ENCODE peak calls at places on chromosomes 16 and 17, in six cellular contexts. One of them, this sample, is unnamed.

GRCh38 chr17:55410722-55411462 is 10.7 kb downstream of the MMD start:
- DNase-seq in PC-3: peak
- DNase-seq in GM23248: peak
- DNase-seq in GM23338: no peak
- DNase-seq in hepatocyte: no peak
- DNase-seq in astrocyte: no peak
- DNase-seq in this sample: no peak

GRCh38 chr16:11386791-11387546 is 41.7 kb downstream of the RMI2 start:
- DNase-seq in PC-3: no peak
- DNase-seq in GM23248: peak
- DNase-seq in GM23338: peak
- DNase-seq in hepatocyte: peak
- DNase-seq in astrocyte: no peak
- DNase-seq in this sample: no peak

GRCh38 chr16:75761111-75761510 is 34.8 kb upstream of the CPHXL start:
- DNase-seq in PC-3: peak
- DNase-seq in GM23248: peak
- DNase-seq in GM23338: no peak
- DNase-seq in hepatocyte: no peak
- DNase-seq in astrocyte: peak
- DNase-seq in this sample: peak

GRCh38 chr17:61002316-61002736 is 324.7 kb downstream of the BCAS3 start:
- DNase-seq in PC-3: peak
- DNase-seq in GM23248: peak
- DNase-seq in GM23338: peak
- DNase-seq in hepatocyte: peak
- DNase-seq in astrocyte: peak
- DNase-seq in this sample: peak

GRCh38 chr17:81582341-81582740 is 30.2 kb upstream of the FAAP100 start:
- DNase-seq in PC-3: peak
- DNase-seq in GM23248: peak
- DNase-seq in GM23338: no peak
- DNase-seq in hepatocyte: no peak
- DNase-seq in astrocyte: peak
- DNase-seq in this sample: no peak

GRCh38 chr17:2796164-2797140 is at the start of gene RAP1GAP2:
- DNase-seq in PC-3: no peak
- DNase-seq in GM23248: no peak
- DNase-seq in GM23338: no peak
- DNase-seq in hepatocyte: no peak
- DNase-seq in astrocyte: no peak
- DNase-seq in this sample: no peak

GRCh38 chr17:77696151-77696719 is 262.3 kb upstream of the TNRC6C start:
- DNase-seq in PC-3: no peak
- DNase-seq in GM23248: no peak
- DNase-seq in GM23338: peak
- DNase-seq in hepatocyte: peak
- DNase-seq in astrocyte: no peak
- DNase-seq in this sample: no peak

GRCh38 chr16:9225527-9226316 is 134.3 kb downstream of the HAPSTR1 start:
- DNase-seq in PC-3: peak
- DNase-seq in GM23248: peak
- DNase-seq in GM23338: peak
- DNase-seq in hepatocyte: peak
- DNase-seq in astrocyte: no peak
- DNase-seq in this sample: no peak

GRCh38 chr17:31388770-31389672 is 2.5 kb upstream of the RAB11FIP4 start:
- DNase-seq in PC-3: peak
- DNase-seq in GM23248: peak
- DNase-seq in GM23338: peak
- DNase-seq in hepatocyte: peak
- DNase-seq in astrocyte: no peak
- DNase-seq in this sample: no peak

GRCh38 chr16:86066755-86067154 is 167.8 kb downstream of the IRF8 start:
- DNase-seq in PC-3: no peak
- DNase-seq in GM23248: no peak
- DNase-seq in GM23338: no peak
- DNase-seq in hepatocyte: no peak
- DNase-seq in astrocyte: no peak
- DNase-seq in this sample: no peak

GRCh38 chr16:89922477-89922883 is 662 bp upstream of the TUBB3 start:
- DNase-seq in PC-3: peak
- DNase-seq in GM23248: peak
- DNase-seq in GM23338: peak
- DNase-seq in hepatocyte: peak
- DNase-seq in astrocyte: peak
- DNase-seq in this sample: peak

GRCh38 chr17:15342460-15342859 is 1.1 kb upstream of the TEKT3 start:
- DNase-seq in PC-3: peak
- DNase-seq in GM23248: peak
- DNase-seq in GM23338: no peak
- DNase-seq in hepatocyte: no peak
- DNase-seq in astrocyte: no peak
- DNase-seq in this sample: no peak

GRCh38 chr16:63613701-63614100 is 1508.2 kb downstream of the CDH11 start:
- DNase-seq in PC-3: peak
- DNase-seq in GM23248: no peak
- DNase-seq in GM23338: no peak
- DNase-seq in hepatocyte: peak
- DNase-seq in astrocyte: peak
- DNase-seq in this sample: peak

GRCh38 chr16:10206865-10207264 is 24.6 kb upstream of the GRIN2A start:
- DNase-seq in PC-3: no peak
- DNase-seq in GM23248: no peak
- DNase-seq in GM23338: no peak
- DNase-seq in hepatocyte: no peak
- DNase-seq in astrocyte: no peak
- DNase-seq in this sample: peak

GRCh38 chr17:82696916-82697807 is 1.3 kb downstream of the RAB40B start:
- DNase-seq in PC-3: no peak
- DNase-seq in GM23248: peak
- DNase-seq in GM23338: peak
- DNase-seq in hepatocyte: peak
- DNase-seq in astrocyte: no peak
- DNase-seq in this sample: no peak
- TF ChIP-seq EZH2 in PC-3: no peak
- TF ChIP-seq EZH2 in GM23248: no peak
- TF ChIP-seq EZH2 in GM23338: no peak
- TF ChIP-seq EZH2 in hepatocyte: no peak
- TF ChIP-seq EZH2 in astrocyte: no peak
- TF ChIP-seq EZH2 in this sample: no peak

DNA sequence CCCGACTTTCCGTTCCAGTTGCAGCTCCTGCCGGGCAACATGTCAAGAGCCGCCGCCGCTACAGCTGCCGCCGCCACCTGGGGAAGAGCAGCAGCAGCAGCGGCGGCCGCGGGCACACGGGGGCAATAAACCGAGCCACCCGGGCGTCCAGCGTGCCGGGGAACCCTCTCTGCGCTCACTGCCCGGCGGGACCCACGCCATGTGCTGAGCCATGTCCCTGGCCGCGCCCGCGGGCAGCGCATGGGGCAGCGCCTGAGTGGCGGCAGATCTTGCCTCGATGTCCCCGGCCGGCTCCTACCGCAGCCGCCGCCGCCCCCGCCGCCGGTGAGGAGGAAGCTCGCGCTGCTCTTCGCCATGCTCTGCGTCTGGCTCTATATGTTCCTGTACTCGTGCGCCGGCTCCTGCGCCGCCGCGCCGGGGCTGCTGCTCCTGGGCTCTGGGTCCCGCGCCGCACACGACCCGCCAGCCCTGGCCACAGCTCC is 439 bp downstream of the HS3ST3B1 start:
- DNase-seq in PC-3: no peak
- DNase-seq in GM23248: peak
- DNase-seq in GM23338: peak
- DNase-seq in hepatocyte: peak
- DNase-seq in astrocyte: no peak
- DNase-seq in this sample: no peak
- TF ChIP-seq EZH2 in PC-3: peak
- TF ChIP-seq EZH2 in GM23248: no peak
- TF ChIP-seq EZH2 in GM23338: peak
- TF ChIP-seq EZH2 in hepatocyte: no peak
- TF ChIP-seq EZH2 in astrocyte: no peak
- TF ChIP-seq EZH2 in this sample: no peak

GRCh38 chr17:17677299-17678040 is 3.8 kb upstream of the RAI1 start:
- DNase-seq in PC-3: no peak
- DNase-seq in GM23248: no peak
- DNase-seq in GM23338: no peak
- DNase-seq in hepatocyte: no peak
- DNase-seq in astrocyte: no peak
- DNase-seq in this sample: no peak

GRCh38 chr17:17676752-17677151 is 4.5 kb upstream of the RAI1 start:
- DNase-seq in PC-3: no peak
- DNase-seq in GM23248: no peak
- DNase-seq in GM23338: no peak
- DNase-seq in hepatocyte: no peak
- DNase-seq in astrocyte: no peak
- DNase-seq in this sample: no peak

GRCh38 chr17:17672453-17673368 is 8.5 kb upstream of the RAI1 start:
- DNase-seq in PC-3: peak
- DNase-seq in GM23248: no peak
- DNase-seq in GM23338: no peak
- DNase-seq in hepatocyte: no peak
- DNase-seq in astrocyte: no peak
- DNase-seq in this sample: peak

GRCh38 chr17:17675925-17676534 is 5.2 kb upstream of the RAI1 start:
- DNase-seq in PC-3: peak
- DNase-seq in GM23248: peak
- DNase-seq in GM23338: peak
- DNase-seq in hepatocyte: peak
- DNase-seq in astrocyte: no peak
- DNase-seq in this sample: peak

DNA sequence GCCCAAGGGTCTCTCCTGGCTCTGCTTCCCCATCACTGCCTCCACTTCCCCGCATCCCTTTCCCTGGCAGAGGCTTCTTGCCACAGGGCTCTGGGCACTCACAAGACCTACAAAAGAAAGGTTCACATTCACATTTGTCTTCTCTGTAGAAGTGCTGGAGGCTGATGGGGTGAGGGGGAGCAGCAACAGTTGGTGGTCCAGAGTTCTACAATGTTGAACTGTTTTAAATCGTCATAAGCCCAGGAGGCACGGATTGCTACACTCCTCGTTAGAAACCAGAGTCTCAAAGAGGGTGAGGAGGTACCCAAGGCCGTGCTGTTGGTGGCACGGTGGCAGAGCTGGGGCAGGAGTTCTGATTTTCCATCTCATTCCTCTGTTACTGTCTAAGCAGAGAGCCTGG is 5.8 kb upstream of the RAI1 start:
- DNase-seq in PC-3: no peak
- DNase-seq in GM23248: no peak
- DNase-seq in GM23338: no peak
- DNase-seq in hepatocyte: no peak
- DNase-seq in astrocyte: no peak
- DNase-seq in this sample: no peak
- TF ChIP-seq EZH2 in PC-3: no peak
- TF ChIP-seq EZH2 in GM23248: no peak
- TF ChIP-seq EZH2 in GM23338: no peak
- TF ChIP-seq EZH2 in hepatocyte: no peak
- TF ChIP-seq EZH2 in astrocyte: no peak
- TF ChIP-seq EZH2 in this sample: no peak

GRCh38 chr16:60645541-60645940 is 1390.7 kb downstream of the CDH8 start:
- DNase-seq in PC-3: no peak
- DNase-seq in GM23248: no peak
- DNase-seq in GM23338: no peak
- DNase-seq in hepatocyte: no peak
- DNase-seq in astrocyte: no peak
- DNase-seq in this sample: no peak

GRCh38 chr16:60651351-60651750 is 1384.9 kb downstream of the CDH8 start:
- DNase-seq in PC-3: no peak
- DNase-seq in GM23248: no peak
- DNase-seq in GM23338: no peak
- DNase-seq in hepatocyte: no peak
- DNase-seq in astrocyte: peak
- DNase-seq in this sample: peak

GRCh38 chr16:60642956-60643355 is 1393.3 kb downstream of the CDH8 start:
- DNase-seq in PC-3: peak
- DNase-seq in GM23248: peak
- DNase-seq in GM23338: no peak
- DNase-seq in hepatocyte: no peak
- DNase-seq in astrocyte: peak
- DNase-seq in this sample: peak

GRCh38 chr16:60648260-60648659 is 1388.0 kb downstream of the CDH8 start:
- DNase-seq in PC-3: no peak
- DNase-seq in GM23248: no peak
- DNase-seq in GM23338: no peak
- DNase-seq in hepatocyte: no peak
- DNase-seq in astrocyte: peak
- DNase-seq in this sample: peak

DNA sequence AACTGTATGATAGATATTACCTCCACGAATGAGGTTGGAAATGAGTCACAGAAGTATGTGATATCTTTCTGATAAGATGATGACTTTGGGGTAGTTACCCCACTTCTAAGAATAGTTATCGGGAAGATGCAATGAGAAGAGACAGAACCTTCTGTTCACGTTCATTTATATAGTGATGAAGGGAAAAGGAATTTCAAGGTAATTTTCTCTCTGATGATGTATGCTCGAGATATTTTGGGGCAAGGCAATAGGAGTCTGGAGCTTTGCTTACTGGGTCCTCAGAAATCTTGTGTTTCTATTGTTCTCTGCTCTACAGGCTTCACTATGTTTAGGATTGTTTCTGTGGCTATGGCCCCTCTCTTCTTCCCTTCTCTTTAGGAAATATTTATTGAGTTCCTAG is 1389.6 kb downstream of the CDH8 start:
- DNase-seq in PC-3: no peak
- DNase-seq in GM23248: no peak
- DNase-seq in GM23338: no peak
- DNase-seq in hepatocyte: no peak
- DNase-seq in astrocyte: peak
- DNase-seq in this sample: no peak
- TF ChIP-seq EZH2 in PC-3: no peak
- TF ChIP-seq EZH2 in GM23248: no peak
- TF ChIP-seq EZH2 in GM23338: no peak
- TF ChIP-seq EZH2 in hepatocyte: no peak
- TF ChIP-seq EZH2 in astrocyte: no peak
- TF ChIP-seq EZH2 in this sample: no peak

GRCh38 chr16:3175157-3176153 is 12.5 kb upstream of the OR1F1 start:
- DNase-seq in PC-3: peak
- DNase-seq in GM23248: no peak
- DNase-seq in GM23338: peak
- DNase-seq in hepatocyte: no peak
- DNase-seq in astrocyte: no peak
- DNase-seq in this sample: peak
- TF ChIP-seq EZH2 in PC-3: no peak
- TF ChIP-seq EZH2 in GM23248: peak
- TF ChIP-seq EZH2 in GM23338: no peak
- TF ChIP-seq EZH2 in hepatocyte: peak
- TF ChIP-seq EZH2 in astrocyte: peak
- TF ChIP-seq EZH2 in this sample: no peak

GRCh38 chr17:48630009-48630924 is 4.1 kb upstream of the HOXB9 start:
- DNase-seq in PC-3: no peak
- DNase-seq in GM23248: no peak
- DNase-seq in GM23338: no peak
- DNase-seq in hepatocyte: no peak
- DNase-seq in astrocyte: no peak
- DNase-seq in this sample: no peak
- TF ChIP-seq EZH2 in PC-3: no peak
- TF ChIP-seq EZH2 in GM23248: peak
- TF ChIP-seq EZH2 in GM23338: peak
- TF ChIP-seq EZH2 in hepatocyte: peak
- TF ChIP-seq EZH2 in astrocyte: peak
- TF ChIP-seq EZH2 in this sample: peak